ENCODE peak calls at places on chromosomes 12 and 14, in eight cellular contexts. U is Peyer's patch, D is HCT116, Y is suprapubic skin, G is H54, E is body of pancreas, O is prostate gland, N is stomach. I is an unnamed sample.

GRCh38 chr14:37129047-37129446 is 43.4 kb downstream of the SLC25A21 start:
- DNase-seq in U (no peak), N (no peak), Y (no peak), O (no peak), D (no peak), E (no peak), G (no peak), I (no peak)

GRCh38 chr12:55687746-55688145 is 20.0 kb downstream of the ITGA7 start:
- DNase-seq in O (no peak), G (no peak), D (no peak), N (no peak), U (no peak), E (no peak), Y (no peak), I (no peak)

GRCh38 chr12:29743072-29743471 is 40.7 kb downstream of the TMTC1 start:
- DNase-seq in U (no peak), O (no peak), G (no peak), E (no peak), D (no peak), Y (no peak), N (no peak), I (no peak)

GRCh38 chr12:81668475-81668874 is 90.7 kb downstream of the PPFIA2 start:
- DNase-seq in U (no peak), E (no peak), O (no peak), D (peak), Y (no peak), N (no peak), G (peak), I (peak)

GRCh38 chr12:26648584-26648983 is 184.4 kb downstream of the ITPR2 start:
- DNase-seq in O (no peak), D (no peak), N (no peak), U (no peak), G (no peak), E (no peak), Y (no peak), I (no peak)

GRCh38 chr12:97805086-97805485 is 342.5 kb downstream of the RMST start:
- DNase-seq in N (no peak), E (no peak), G (no peak), Y (no peak), O (no peak), D (no peak), U (no peak), I (no peak)

GRCh38 chr12:106097011-106097410 is 41.7 kb downstream of the NUAK1 start:
- DNase-seq in G (no peak), O (no peak), Y (no peak), U (no peak), D (no peak), E (no peak), N (no peak), I (no peak)

GRCh38 chr12:43287991-43288390 is 264.0 kb downstream of the ADAMTS20 start:
- DNase-seq in E (no peak), G (no peak), U (no peak), N (no peak), Y (no peak), D (no peak), O (no peak), I (no peak)

GRCh38 chr14:88191605-88192004 is 131.5 kb downstream of the KCNK10 start:
- DNase-seq in O (no peak), Y (no peak), D (no peak), E (no peak), G (no peak), N (no peak), U (no peak), I (no peak)

GRCh38 chr14:40368314-40368713 is 936.1 kb upstream of the FBXO33 start:
- DNase-seq in N (peak), E (no peak), U (no peak), G (no peak), Y (no peak), O (no peak), D (no peak), I (no peak)

GRCh38 chr14:49687942-49688700 is at the start of gene POLE2:
- DNase-seq in U (peak), N (peak), D (peak), O (peak), Y (peak), E (peak), G (peak), I (peak)

GRCh38 chr12:45745861-45746277 is 16.4 kb downstream of the ARID2 start:
- DNase-seq in G (no peak), E (no peak), N (no peak), U (no peak), O (no peak), D (no peak), Y (no peak), I (peak)

GRCh38 chr12:52007158-52007921 is 594 bp downstream of the TAMALIN start:
- DNase-seq in G (no peak), E (peak), N (peak), U (peak), O (no peak), Y (peak), D (no peak), I (peak)

GRCh38 chr14:50344831-50345563 is 32.9 kb downstream of the DMAC2L start:
- DNase-seq in U (no peak), O (peak), Y (no peak), N (no peak), D (no peak), E (no peak), G (no peak), I (no peak)

GRCh38 chr14:97107070-97107469 is 309.9 kb downstream of the VRK1 start:
- DNase-seq in G (no peak), O (no peak), Y (no peak), E (no peak), N (no peak), U (no peak), D (peak), I (no peak)

GRCh38 chr12:119090276-119090675 is 88.5 kb upstream of the HSPB8 start:
- DNase-seq in E (no peak), N (no peak), D (no peak), O (no peak), U (no peak), G (no peak), Y (no peak), I (no peak)

DNA sequence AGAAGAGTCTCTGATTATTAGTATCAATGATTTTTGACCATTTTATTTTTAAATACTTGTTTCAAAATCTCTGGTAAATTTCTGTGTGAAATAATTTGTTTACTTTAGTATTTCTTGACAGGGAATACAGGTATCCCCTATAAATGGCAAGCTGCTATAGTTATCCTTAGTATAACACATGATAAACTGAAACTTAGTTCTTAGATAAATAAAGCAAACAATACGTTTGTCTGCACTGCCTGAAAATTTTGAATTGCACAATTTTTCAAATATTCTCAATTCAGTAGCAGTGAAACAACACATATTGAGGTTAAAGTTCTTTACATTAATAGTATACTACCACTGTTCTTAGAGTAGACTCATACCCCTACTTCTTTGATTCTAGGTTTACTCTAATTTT is 26.9 kb downstream of the CNOT2 start:
- DNase-seq in O (no peak), D (no peak), U (no peak), N (no peak), E (no peak), Y (no peak), G (no peak), I (no peak)
- TF ChIP-seq POLR2A in O (no peak), D (no peak), U (no peak), N (no peak), E (no peak), Y (no peak), G (no peak), I (no peak)

GRCh38 chr14:30995674-30996073 is 29.8 kb upstream of the AP4S1 start:
- DNase-seq in Y (no peak), G (no peak), O (no peak), N (no peak), U (no peak), D (no peak), E (no peak), I (no peak)

GRCh38 chr14:30998100-30998706 is 27.2 kb upstream of the AP4S1 start:
- DNase-seq in N (no peak), U (no peak), O (no peak), Y (no peak), D (no peak), G (no peak), E (no peak), I (no peak)

GRCh38 chr14:30996892-30997659 is 28.4 kb upstream of the AP4S1 start:
- DNase-seq in O (no peak), U (no peak), N (no peak), G (no peak), D (no peak), E (no peak), Y (no peak), I (no peak)

GRCh38 chr14:30993071-30993470 is 32.4 kb upstream of the AP4S1 start:
- DNase-seq in D (no peak), G (no peak), U (no peak), E (no peak), O (no peak), N (no peak), Y (no peak), I (no peak)

DNA sequence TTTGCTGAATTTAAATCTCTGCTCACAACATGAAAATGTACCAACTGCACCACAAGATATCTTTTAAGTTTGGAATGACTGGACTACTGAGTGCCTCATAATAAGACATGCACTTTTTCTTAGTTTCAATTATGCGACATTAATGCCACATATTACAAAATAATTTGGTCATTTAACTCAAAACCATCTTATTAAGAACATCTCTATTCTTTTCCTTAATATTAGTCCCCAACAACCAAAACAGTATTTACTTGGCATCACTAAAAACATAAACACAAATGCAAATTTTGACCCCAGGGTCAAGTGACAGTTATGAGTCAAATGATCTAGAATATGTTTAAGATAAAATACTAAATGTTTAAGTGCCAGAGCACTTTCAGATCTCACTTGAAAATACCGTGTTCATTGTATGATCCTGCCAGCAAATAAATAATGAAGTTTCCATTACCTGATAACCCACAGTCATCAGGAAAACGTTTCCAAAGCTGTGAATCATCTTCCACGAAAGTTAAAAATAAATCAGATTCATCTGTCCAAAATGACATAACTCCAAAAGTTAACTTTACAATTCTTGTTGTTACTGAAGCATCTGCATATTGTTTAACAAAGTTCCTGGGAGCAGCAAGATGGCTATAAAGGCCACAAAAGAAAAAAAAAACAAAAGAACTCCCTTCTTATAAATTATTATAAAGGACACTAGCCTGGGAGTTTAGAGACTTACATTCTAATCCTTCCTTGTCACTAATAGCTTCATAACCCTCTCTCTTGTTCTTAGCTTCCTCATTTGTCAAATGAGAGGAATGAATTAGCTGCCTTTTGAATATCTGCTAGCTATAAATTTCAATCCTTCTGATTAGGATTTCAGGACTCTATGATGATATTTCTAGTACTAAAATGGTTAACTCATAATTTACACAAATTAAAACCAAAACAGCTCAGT is 30.5 kb upstream of the AP4S1 start:
- DNase-seq in O (no peak), Y (no peak), D (no peak), N (no peak), E (no peak), U (no peak), G (no peak), I (no peak)
- TF ChIP-seq POLR2A in O (no peak), Y (no peak), D (no peak), N (no peak), E (no peak), U (no peak), G (no peak), I (no peak)

GRCh38 chr12:8941691-8942478 is 7.6 kb downstream of the M6PR start:
- DNase-seq in O (no peak), N (no peak), D (no peak), E (no peak), G (no peak), Y (no peak), U (no peak), I (peak)
- TF ChIP-seq POLR2A in O (no peak), N (no peak), D (no peak), E (no peak), G (no peak), Y (no peak), U (no peak), I (no peak)

DNA sequence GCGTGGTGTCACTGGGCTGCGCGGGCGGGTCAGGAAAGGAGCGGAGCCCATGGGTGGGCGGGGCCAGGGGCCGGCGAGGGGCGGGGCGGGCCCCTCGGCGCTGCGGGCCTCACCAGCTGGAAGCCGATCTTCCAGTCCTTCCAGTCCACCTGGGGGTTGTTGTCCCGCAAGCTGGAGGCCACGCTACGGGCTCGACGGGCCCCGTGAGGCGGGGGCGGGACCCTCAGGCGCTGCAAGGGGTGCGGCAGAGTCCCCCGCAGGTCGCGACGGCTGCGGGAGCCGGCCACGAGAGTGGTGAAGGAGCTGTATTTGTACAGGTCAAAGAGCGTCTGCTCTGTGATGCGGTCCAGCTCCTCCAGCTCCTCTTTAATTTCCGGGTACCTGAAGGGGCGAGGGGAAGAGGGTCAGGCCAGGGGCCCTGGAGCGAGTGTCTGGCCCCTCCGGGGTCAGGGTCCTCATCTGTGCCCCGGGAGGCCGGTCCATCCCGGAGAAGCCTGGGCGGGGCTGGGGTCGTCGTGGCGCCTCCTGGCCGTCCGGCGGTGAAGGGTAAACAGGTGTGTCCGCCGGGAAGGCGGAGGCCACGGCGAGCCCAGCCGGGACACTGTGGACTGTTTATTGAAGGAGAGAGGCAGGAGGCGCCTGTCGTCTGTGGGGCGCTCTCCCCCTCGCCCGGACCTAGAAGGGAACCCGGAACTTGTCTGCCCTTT is 11.9 kb downstream of the SCNN1A start:
- DNase-seq in N (peak), G (peak), U (peak), D (no peak), Y (peak), E (peak), O (peak), I (no peak)
- TF ChIP-seq POLR2A in N (no peak), G (no peak), U (peak), D (peak), Y (no peak), E (peak), O (peak), I (no peak)

GRCh38 chr14:105248368-105249174 is at the start of gene BTBD6:
- DNase-seq in G (peak), O (peak), N (peak), D (peak), Y (peak), U (peak), E (peak), I (peak)
- TF ChIP-seq POLR2A in G (peak), O (peak), N (no peak), D (no peak), Y (no peak), U (peak), E (no peak), I (peak)

GRCh38 chr12:57750561-57751431 is 1.3 kb downstream of the CDK4 start:
- DNase-seq in U (no peak), O (no peak), D (no peak), Y (no peak), G (no peak), N (no peak), E (no peak), I (no peak)

GRCh38 chr12:57753938-57754337 is 965 bp upstream of the MARCHF9 start:
- DNase-seq in D (no peak), O (no peak), E (no peak), Y (peak), N (no peak), G (no peak), U (no peak), I (no peak)

GRCh38 chr12:57752668-57753000 is 524 bp upstream of the CDK4 start:
- DNase-seq in D (no peak), G (no peak), N (no peak), U (no peak), O (no peak), E (no peak), Y (no peak), I (no peak)

GRCh38 chr12:57751432-57751787 is 700 bp downstream of the CDK4 start:
- DNase-seq in D (no peak), U (no peak), G (no peak), Y (no peak), O (no peak), N (no peak), E (no peak), I (peak)

DNA sequence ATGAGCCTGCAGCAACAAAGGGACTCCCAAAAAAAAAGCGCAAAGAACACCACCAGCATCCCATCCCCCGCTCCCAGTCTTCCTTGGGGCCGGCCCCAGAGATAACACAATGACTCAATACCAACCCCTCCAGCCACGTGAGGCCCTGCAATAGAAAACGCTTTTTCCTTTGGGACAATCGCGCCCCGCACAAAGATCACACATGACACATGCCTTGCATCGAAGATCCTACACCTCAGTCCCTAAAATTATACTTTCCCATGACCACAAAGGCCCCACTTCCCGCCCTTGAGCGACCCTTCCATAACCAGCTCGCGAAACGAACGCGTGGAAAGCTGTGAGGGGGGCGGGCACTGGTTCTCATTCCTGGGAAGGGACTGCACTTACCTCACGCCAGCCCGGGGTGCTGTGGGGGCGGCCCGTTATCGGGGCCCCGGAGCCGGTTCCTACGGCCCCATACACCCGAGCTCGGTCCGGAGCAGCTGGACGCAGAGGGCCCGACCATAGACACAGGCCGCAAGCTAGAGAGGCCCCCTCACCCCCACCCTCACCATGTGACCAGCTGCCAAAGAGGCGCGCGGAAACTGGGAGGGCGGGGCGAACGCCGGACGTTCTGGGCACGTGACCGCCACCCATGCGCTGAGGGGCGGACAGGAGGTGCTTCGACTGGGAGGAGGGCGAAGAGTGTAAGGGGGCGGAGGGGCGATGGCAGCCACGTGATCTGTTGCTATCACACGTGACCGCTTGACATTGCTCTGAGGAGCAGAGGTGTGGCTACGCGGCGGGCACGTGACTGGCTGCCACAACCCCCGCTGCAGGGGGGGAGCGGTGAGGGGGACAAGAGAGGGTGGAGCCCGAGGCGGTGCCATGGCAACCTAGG is at the start of gene CDK4:
- DNase-seq in Y (peak), O (peak), E (peak), U (peak), D (peak), N (peak), G (peak), I (peak)
- TF ChIP-seq POLR2A in Y (no peak), O (peak), E (peak), U (peak), D (peak), N (no peak), G (peak), I (peak)